ENCODE peak calls at places on chromosomes 6 and 20, in five cellular contexts. P is RPMI8226; D is effector memory CD8-positive, alpha-beta T cell; J is HFFc6; R is activated CD4-positive, alpha-beta T cell treated with anti-CD3 and anti-CD28 coated beads, Interleukin-2, amount 10 ng/mL, durations not matched to agents 24 days and 14 days. Q is an unnamed sample.

GRCh38 chr6:163098827-163099469 is 315.6 kb upstream of the QKI start:
- DNase-seq in R (peak; percentile 37), D (no peak), J (no peak), P (no peak), Q (no peak)

GRCh38 chr20:34368547-34368946 is 5.5 kb downstream of the ITCH start:
- DNase-seq in D (no peak), R (no peak), J (no peak), P (no peak), Q (no peak)

GRCh38 chr6:148501178-148501590 is 158.5 kb downstream of the SASH1 start:
- DNase-seq in R (no peak), P (no peak), D (no peak), J (peak; percentile 97), Q (no peak)

GRCh38 chr20:25090492-25091429 is 8.8 kb upstream of the VSX1 start:
- DNase-seq in D (peak; percentile 76), P (peak; percentile 98), J (no peak), R (peak; percentile 86), Q (no peak)

GRCh38 chr20:58891686-58892125 is 39.2 kb downstream of the GNAS start:
- DNase-seq in D (peak; percentile 28), J (peak; percentile 19), R (peak; percentile 79), P (peak; percentile 53), Q (peak; percentile 40)

GRCh38 chr20:18847226-18847625 is 33.6 kb downstream of the SCP2D1 start:
- DNase-seq in P (no peak), J (no peak), R (no peak), D (no peak), Q (no peak)

GRCh38 chr20:36121981-36122930 is 32.3 kb upstream of the EPB41L1 start:
- DNase-seq in D (no peak), J (no peak), P (no peak), R (no peak), Q (no peak)

GRCh38 chr6:88491266-88491665 is 325.1 kb upstream of the CNR1 start:
- DNase-seq in R (no peak), D (no peak), J (no peak), P (no peak), Q (no peak)

GRCh38 chr6:42028234-42029061 is 21.9 kb upstream of the TAF8 start:
- DNase-seq in R (peak; percentile 75), J (no peak), P (no peak), D (no peak), Q (no peak)

GRCh38 chr20:37804584-37805566 is 98.1 kb upstream of the VSTM2L start:
- DNase-seq in J (no peak), R (no peak), D (no peak), P (no peak), Q (peak; percentile 37)

GRCh38 chr6:36314221-36315014 is 22.3 kb downstream of the BNIP5 start:
- DNase-seq in D (peak; percentile 14), P (no peak), J (no peak), R (no peak), Q (no peak)

GRCh38 chr6:48098923-48099322 is 12.1 kb downstream of the PTCHD4 start:
- DNase-seq in J (no peak), D (no peak), P (no peak), R (no peak), Q (no peak)

GRCh38 chr6:5989141-5989723 is 17.5 kb downstream of the NRN1 start:
- DNase-seq in D (no peak), J (peak; percentile 15), R (no peak), P (no peak), Q (no peak)

GRCh38 chr6:33508935-33509926 is 54.9 kb downstream of the ZBTB9 start:
- DNase-seq in J (no peak), P (no peak), R (no peak), D (no peak), Q (no peak)

GRCh38 chr20:15823718-15824117 is 749.5 kb downstream of the KIF16B start:
- DNase-seq in J (no peak), D (no peak), P (no peak), R (no peak), Q (no peak)

GRCh38 chr20:32968833-32969241 is 35.4 kb downstream of the SUN5 start:
- DNase-seq in J (no peak), R (no peak), P (no peak), D (no peak), Q (no peak)

GRCh38 chr6:111803804-111804203 is 69.4 kb downstream of the FYN start:
- DNase-seq in P (no peak), R (peak; percentile 77), D (no peak), J (no peak), Q (no peak)